ENCODE peak calls at places on chromosomes 3 and 15, in nine cellular contexts. One of them, this sample, is unnamed.

GRCh38 chr3:4759689-4760312 is 219.4 kb upstream of the BHLHE40 start:
- DNase-seq in transverse colon: no peak
- DNase-seq in Panc1: no peak
- DNase-seq in K562: no peak
- DNase-seq in spleen: no peak
- DNase-seq in stomach: no peak
- DNase-seq in HCT116: no peak
- DNase-seq in GM23338: no peak
- DNase-seq in suprapubic skin: no peak
- DNase-seq in this sample: no peak

GRCh38 chr3:166111562-166111961 is 274.3 kb upstream of the BCHE start:
- DNase-seq in GM23338: no peak
- DNase-seq in suprapubic skin: no peak
- DNase-seq in spleen: no peak
- DNase-seq in K562: no peak
- DNase-seq in stomach: no peak
- DNase-seq in Panc1: no peak
- DNase-seq in HCT116: no peak
- DNase-seq in transverse colon: no peak
- DNase-seq in this sample: no peak

GRCh38 chr3:151328298-151329036 is 882 bp downstream of the P2RY13 start:
- DNase-seq in stomach: no peak
- DNase-seq in spleen: no peak
- DNase-seq in HCT116: no peak
- DNase-seq in suprapubic skin: no peak
- DNase-seq in Panc1: no peak
- DNase-seq in transverse colon: no peak
- DNase-seq in GM23338: no peak
- DNase-seq in K562: no peak
- DNase-seq in this sample: peak; percentile 65

GRCh38 chr3:127535901-127536817 is 54.4 kb downstream of the TPRA1 start:
- DNase-seq in HCT116: no peak
- DNase-seq in GM23338: no peak
- DNase-seq in suprapubic skin: no peak
- DNase-seq in transverse colon: no peak
- DNase-seq in stomach: peak; percentile 58
- DNase-seq in K562: no peak
- DNase-seq in Panc1: no peak
- DNase-seq in spleen: no peak
- DNase-seq in this sample: no peak

GRCh38 chr15:68205558-68205944 is 419 bp upstream of the CALML4 start:
- DNase-seq in transverse colon: no peak
- DNase-seq in stomach: no peak
- DNase-seq in spleen: no peak
- DNase-seq in GM23338: no peak
- DNase-seq in HCT116: no peak
- DNase-seq in K562: no peak
- DNase-seq in suprapubic skin: no peak
- DNase-seq in Panc1: no peak
- DNase-seq in this sample: no peak

GRCh38 chr3:127961963-127962362 is 46.9 kb downstream of the KBTBD12 start:
- DNase-seq in suprapubic skin: no peak
- DNase-seq in GM23338: peak; percentile 18
- DNase-seq in transverse colon: no peak
- DNase-seq in K562: no peak
- DNase-seq in HCT116: peak; percentile 52
- DNase-seq in spleen: no peak
- DNase-seq in stomach: peak; percentile 37
- DNase-seq in Panc1: no peak
- DNase-seq in this sample: no peak

GRCh38 chr3:193873802-193874201 is 262.1 kb upstream of the HES1 start:
- DNase-seq in K562: no peak
- DNase-seq in spleen: no peak
- DNase-seq in stomach: no peak
- DNase-seq in HCT116: no peak
- DNase-seq in Panc1: no peak
- DNase-seq in transverse colon: no peak
- DNase-seq in suprapubic skin: no peak
- DNase-seq in GM23338: no peak
- DNase-seq in this sample: no peak

GRCh38 chr3:18127181-18127863 is 297.8 kb downstream of the SATB1 start:
- DNase-seq in K562: no peak
- DNase-seq in stomach: no peak
- DNase-seq in GM23338: peak; percentile 8
- DNase-seq in transverse colon: no peak
- DNase-seq in spleen: no peak
- DNase-seq in Panc1: no peak
- DNase-seq in HCT116: no peak
- DNase-seq in suprapubic skin: no peak
- DNase-seq in this sample: no peak

GRCh38 chr15:90234519-90234988 is 545 bp downstream of the GDPGP1 start:
- DNase-seq in spleen: no peak
- DNase-seq in K562: no peak
- DNase-seq in GM23338: no peak
- DNase-seq in stomach: no peak
- DNase-seq in Panc1: no peak
- DNase-seq in HCT116: no peak
- DNase-seq in suprapubic skin: no peak
- DNase-seq in transverse colon: no peak
- DNase-seq in this sample: no peak

GRCh38 chr15:27272446-27272845 is 301.5 kb downstream of the GABRG3 start:
- DNase-seq in spleen: no peak
- DNase-seq in HCT116: no peak
- DNase-seq in suprapubic skin: no peak
- DNase-seq in K562: no peak
- DNase-seq in Panc1: no peak
- DNase-seq in stomach: no peak
- DNase-seq in transverse colon: no peak
- DNase-seq in GM23338: no peak
- DNase-seq in this sample: no peak

GRCh38 chr3:72060447-72061034 is 275.6 kb upstream of the PROK2 start:
- DNase-seq in HCT116: no peak
- DNase-seq in suprapubic skin: no peak
- DNase-seq in GM23338: no peak
- DNase-seq in transverse colon: no peak
- DNase-seq in spleen: no peak
- DNase-seq in K562: no peak
- DNase-seq in stomach: no peak
- DNase-seq in Panc1: no peak
- DNase-seq in this sample: no peak

GRCh38 chr3:135217730-135218129 is 422.7 kb downstream of the EPHB1 start:
- DNase-seq in stomach: no peak
- DNase-seq in transverse colon: no peak
- DNase-seq in GM23338: no peak
- DNase-seq in Panc1: no peak
- DNase-seq in spleen: no peak
- DNase-seq in K562: no peak
- DNase-seq in suprapubic skin: no peak
- DNase-seq in HCT116: no peak
- DNase-seq in this sample: no peak

GRCh38 chr3:135216659-135217058 is 421.6 kb downstream of the EPHB1 start:
- DNase-seq in Panc1: no peak
- DNase-seq in suprapubic skin: no peak
- DNase-seq in K562: no peak
- DNase-seq in HCT116: no peak
- DNase-seq in GM23338: peak; percentile 63
- DNase-seq in spleen: no peak
- DNase-seq in stomach: no peak
- DNase-seq in transverse colon: no peak
- DNase-seq in this sample: no peak

GRCh38 chr3:135218782-135219181 is 423.7 kb downstream of the EPHB1 start:
- DNase-seq in transverse colon: no peak
- DNase-seq in K562: no peak
- DNase-seq in suprapubic skin: no peak
- DNase-seq in Panc1: no peak
- DNase-seq in stomach: no peak
- DNase-seq in HCT116: no peak
- DNase-seq in spleen: no peak
- DNase-seq in GM23338: no peak
- DNase-seq in this sample: no peak

GRCh38 chr3:135215516-135215915 is 420.5 kb downstream of the EPHB1 start:
- DNase-seq in suprapubic skin: no peak
- DNase-seq in Panc1: no peak
- DNase-seq in K562: no peak
- DNase-seq in spleen: no peak
- DNase-seq in transverse colon: no peak
- DNase-seq in GM23338: no peak
- DNase-seq in HCT116: no peak
- DNase-seq in stomach: no peak
- DNase-seq in this sample: no peak

GRCh38 chr3:135218304-135218703 is 423.2 kb downstream of the EPHB1 start:
- DNase-seq in K562: no peak
- DNase-seq in transverse colon: no peak
- DNase-seq in GM23338: peak; percentile 30
- DNase-seq in spleen: no peak
- DNase-seq in stomach: no peak
- DNase-seq in HCT116: no peak
- DNase-seq in suprapubic skin: no peak
- DNase-seq in Panc1: no peak
- DNase-seq in this sample: no peak
- H3K27ac ChIP-seq in K562: no peak overlapping the region
- H3K27ac ChIP-seq in transverse colon: no peak overlapping the region
- H3K27ac ChIP-seq in GM23338: no peak overlapping the region
- H3K27ac ChIP-seq in spleen: no peak overlapping the region
- H3K27ac ChIP-seq in stomach: no peak overlapping the region
- H3K27ac ChIP-seq in HCT116: no peak overlapping the region
- H3K27ac ChIP-seq in suprapubic skin: no peak overlapping the region
- H3K27ac ChIP-seq in Panc1: no peak overlapping the region
- H3K27ac ChIP-seq in this sample: no peak overlapping the region

DNA sequence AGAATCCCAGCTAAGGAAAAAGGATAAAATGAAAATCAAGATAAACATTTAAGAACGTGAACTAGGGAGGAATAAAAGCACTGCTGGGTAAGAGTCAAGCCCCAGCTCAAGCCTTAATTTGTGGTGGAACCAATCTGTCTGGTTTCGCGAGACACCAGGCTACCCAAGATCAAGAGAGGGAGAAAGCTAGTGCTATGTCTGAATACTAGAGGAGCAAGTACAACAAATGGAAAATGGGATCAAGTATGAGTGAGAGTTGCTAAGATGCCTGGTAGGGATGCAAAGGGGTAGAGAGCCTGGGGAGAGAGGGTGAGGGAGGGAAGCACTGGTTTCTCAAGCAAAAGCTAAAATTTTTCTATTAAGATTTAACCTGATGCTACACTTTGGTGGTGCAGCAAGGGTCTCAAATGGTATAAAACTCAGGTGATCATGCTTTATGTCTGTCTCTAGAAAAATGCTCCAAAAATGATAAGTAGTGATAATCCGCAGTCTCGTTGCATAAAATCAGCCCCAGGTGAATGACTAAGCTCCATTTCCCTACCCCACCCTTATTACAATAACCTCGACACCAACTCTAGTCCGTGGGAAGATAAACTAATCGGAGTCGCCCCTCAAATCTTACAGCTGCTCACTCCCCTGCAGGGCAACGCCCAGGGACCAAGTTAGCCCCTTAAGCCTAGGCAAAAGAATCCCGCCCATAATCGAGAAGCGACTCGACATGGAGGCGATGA is 1.7 kb upstream of the SETD5 start:
- DNase-seq in K562: no peak
- DNase-seq in HCT116: no peak
- DNase-seq in spleen: no peak
- DNase-seq in transverse colon: no peak
- DNase-seq in suprapubic skin: no peak
- DNase-seq in stomach: no peak
- DNase-seq in Panc1: no peak
- DNase-seq in GM23338: no peak
- DNase-seq in this sample: no peak
- TF ChIP-seq POLR2AphosphoS5 in K562: no peak
- TF ChIP-seq POLR2AphosphoS5 in HCT116: no peak
- TF ChIP-seq POLR2AphosphoS5 in spleen: no peak
- TF ChIP-seq POLR2AphosphoS5 in transverse colon: no peak
- TF ChIP-seq POLR2AphosphoS5 in suprapubic skin: peak; percentile 52
- TF ChIP-seq POLR2AphosphoS5 in stomach: no peak
- TF ChIP-seq POLR2AphosphoS5 in Panc1: no peak
- TF ChIP-seq POLR2AphosphoS5 in GM23338: no peak
- TF ChIP-seq POLR2AphosphoS5 in this sample: no peak

DNA sequence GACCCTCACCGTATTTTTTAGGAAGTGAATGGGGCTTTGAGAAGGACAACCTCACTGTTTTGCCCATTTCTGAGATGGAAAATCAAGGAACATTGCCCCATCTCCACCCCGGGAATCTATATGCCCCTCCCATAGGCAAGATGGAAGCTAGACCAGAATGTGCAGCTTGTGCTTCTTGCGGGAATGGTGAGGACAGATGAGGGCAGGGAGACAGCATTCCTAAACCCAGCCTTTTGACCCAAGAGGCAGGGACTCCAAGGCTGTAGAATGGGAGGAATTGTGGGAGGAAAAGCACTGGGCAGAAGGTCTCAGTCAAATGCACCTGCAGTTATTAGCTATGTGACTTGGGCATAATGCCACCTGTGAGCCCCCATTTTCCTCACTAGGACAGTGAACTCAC is 66.9 kb downstream of the SMAD3 start:
- DNase-seq in Panc1: no peak
- DNase-seq in suprapubic skin: no peak
- DNase-seq in transverse colon: no peak
- DNase-seq in K562: no peak
- DNase-seq in stomach: no peak
- DNase-seq in HCT116: no peak
- DNase-seq in GM23338: no peak
- DNase-seq in spleen: no peak
- DNase-seq in this sample: no peak
- H3K27ac ChIP-seq in Panc1: peak overlapping the region; percentile 100
- H3K27ac ChIP-seq in suprapubic skin: no peak overlapping the region
- H3K27ac ChIP-seq in transverse colon: no peak overlapping the region
- H3K27ac ChIP-seq in K562: no peak overlapping the region
- H3K27ac ChIP-seq in stomach: peak overlapping the region; percentile 21
- H3K27ac ChIP-seq in HCT116: no peak overlapping the region
- H3K27ac ChIP-seq in GM23338: no peak overlapping the region
- H3K27ac ChIP-seq in spleen: peak overlapping the region; percentile 81
- H3K27ac ChIP-seq in this sample: no peak overlapping the region

GRCh38 chr3:42176635-42177034 is 85.5 kb downstream of the TRAK1 start:
- DNase-seq in GM23338: no peak
- DNase-seq in K562: no peak
- DNase-seq in spleen: no peak
- DNase-seq in stomach: no peak
- DNase-seq in transverse colon: no peak
- DNase-seq in HCT116: no peak
- DNase-seq in suprapubic skin: no peak
- DNase-seq in Panc1: no peak
- DNase-seq in this sample: no peak

GRCh38 chr3:42175841-42176240 is 84.7 kb downstream of the TRAK1 start:
- DNase-seq in spleen: no peak
- DNase-seq in K562: no peak
- DNase-seq in suprapubic skin: no peak
- DNase-seq in HCT116: no peak
- DNase-seq in transverse colon: no peak
- DNase-seq in Panc1: no peak
- DNase-seq in stomach: no peak
- DNase-seq in GM23338: no peak
- DNase-seq in this sample: no peak

GRCh38 chr3:42172047-42172654 is 81.0 kb downstream of the TRAK1 start:
- DNase-seq in K562: no peak
- DNase-seq in HCT116: no peak
- DNase-seq in stomach: no peak
- DNase-seq in Panc1: no peak
- DNase-seq in suprapubic skin: no peak
- DNase-seq in GM23338: no peak
- DNase-seq in transverse colon: no peak
- DNase-seq in spleen: no peak
- DNase-seq in this sample: no peak

GRCh38 chr3:42174679-42175660 is 83.8 kb downstream of the TRAK1 start:
- DNase-seq in transverse colon: no peak
- DNase-seq in suprapubic skin: peak; percentile 34
- DNase-seq in spleen: no peak
- DNase-seq in HCT116: no peak
- DNase-seq in K562: no peak
- DNase-seq in GM23338: no peak
- DNase-seq in Panc1: no peak
- DNase-seq in stomach: no peak
- DNase-seq in this sample: no peak

GRCh38 chr3:42173307-42173706 is 82.2 kb downstream of the TRAK1 start:
- DNase-seq in spleen: no peak
- DNase-seq in stomach: no peak
- DNase-seq in K562: no peak
- DNase-seq in Panc1: no peak
- DNase-seq in transverse colon: no peak
- DNase-seq in HCT116: no peak
- DNase-seq in GM23338: no peak
- DNase-seq in suprapubic skin: no peak
- DNase-seq in this sample: no peak
- TF ChIP-seq POLR2AphosphoS5 in spleen: no peak
- TF ChIP-seq POLR2AphosphoS5 in stomach: no peak
- TF ChIP-seq POLR2AphosphoS5 in K562: no peak
- TF ChIP-seq POLR2AphosphoS5 in Panc1: no peak
- TF ChIP-seq POLR2AphosphoS5 in transverse colon: no peak
- TF ChIP-seq POLR2AphosphoS5 in HCT116: no peak
- TF ChIP-seq POLR2AphosphoS5 in GM23338: no peak
- TF ChIP-seq POLR2AphosphoS5 in suprapubic skin: no peak
- TF ChIP-seq POLR2AphosphoS5 in this sample: no peak

This sample was measured in HL-60.